ENCODE peak calls at places on chromosomes 5 and 9, in seven cellular contexts. N is mammary epithelial cell; L is activated CD8-positive, alpha-beta memory T cell treated with anti-CD3 and anti-CD28 coated beads, Interleukin-2, amount 50 U/mL, for 48 hours; I is BJ; M is NCI-H1092 treated with DMSO at 0.1 percent for 48 hours; R is activated T-cell treated with anti-CD3 and anti-CD28 coated beads for 1 hour; O is adrenal gland. Q is an unnamed sample.

GRCh38 chr9:5851445-5851844 is 18.5 kb upstream of the ERMP1 start:
- DNase-seq in N (peak), L (no peak), I (no peak), M (no peak), R (no peak), O (peak), Q (no peak)

GRCh38 chr5:10548418-10549122 is 15.3 kb upstream of the ANKRD33B start:
- DNase-seq in N (no peak), L (no peak), I (no peak), M (no peak), R (no peak), O (no peak), Q (no peak)

GRCh38 chr9:135718616-135719015 is 16.6 kb downstream of the KCNT1 start:
- DNase-seq in N (peak), L (no peak), I (no peak), M (peak), R (no peak), O (peak), Q (peak)

GRCh38 chr5:159878988-159879471 is 37.3 kb upstream of the ADRA1B start:
- DNase-seq in N (peak), L (no peak), I (peak), M (peak), R (no peak), O (peak), Q (peak)

GRCh38 chr5:100904259-100904822 is 1.3 kb upstream of the ST8SIA4 start:
- DNase-seq in N (no peak), L (peak), I (no peak), M (no peak), R (no peak), O (no peak), Q (no peak)

GRCh38 chr9:14608521-14608920 is 84.7 kb downstream of the ZDHHC21 start:
- DNase-seq in N (no peak), L (no peak), I (no peak), M (peak), R (no peak), O (no peak), Q (peak)

GRCh38 chr9:19634881-19635280 is 154.0 kb downstream of the SLC24A2 start:
- DNase-seq in N (no peak), L (no peak), I (no peak), M (no peak), R (no peak), O (no peak), Q (no peak)

GRCh38 chr9:116594552-116594951 is 92.6 kb upstream of the TRIM32 start:
- DNase-seq in N (peak), L (no peak), I (peak), M (no peak), R (no peak), O (no peak), Q (peak)

GRCh38 chr5:179699640-179700298 is 1.0 kb downstream of the CANX start:
- DNase-seq in N (peak), L (peak), I (no peak), M (no peak), R (no peak), O (peak), Q (peak)

GRCh38 chr5:34563951-34564705 is 92.0 kb upstream of the RAI14 start:
- DNase-seq in N (no peak), L (no peak), I (no peak), M (no peak), R (no peak), O (peak), Q (no peak)

GRCh38 chr5:112146323-112146848 is 272.7 kb downstream of the EPB41L4A start:
- DNase-seq in N (peak), L (no peak), I (peak), M (no peak), R (no peak), O (peak), Q (no peak)

Q was measured in NCI-H69.